ENCODE peak calls at places on chromosomes 2 and 18, in seven cellular contexts. A is activated naive CD4-positive, alpha-beta T cell treated with Interleukin-2 at 50 U/mL for 16 hours; V is mucosa of descending colon; K is lower leg skin; D is NCI-H1105 treated with DMSO at 0.1 percent for 48 hours; F is ELF-1; W is GM12865. H is an unnamed sample.

GRCh38 chr2:200689115-200689514 is 103.3 kb downstream of the AOX1 start:
- DNase-seq in D (no peak), A (no peak), V (no peak), W (no peak), K (no peak), F (no peak), H (no peak)

GRCh38 chr2:5596848-5597247 is 95.3 kb upstream of the SOX11 start:
- DNase-seq in K (no peak), F (no peak), D (no peak), A (no peak), V (no peak), W (no peak), H (no peak)

GRCh38 chr2:130385709-130386108 is 29.9 kb downstream of the PTPN18 start:
- DNase-seq in A (no peak), K (peak), W (peak), V (no peak), D (no peak), F (no peak), H (no peak)

GRCh38 chr2:71787476-71788185 is 334.3 kb downstream of the DYSF start:
- DNase-seq in A (no peak), V (no peak), D (no peak), F (no peak), K (peak), W (no peak), H (no peak)

GRCh38 chr2:115115135-115115534 is 672.7 kb downstream of the DPP10 start:
- DNase-seq in F (peak), V (no peak), A (no peak), W (no peak), D (no peak), K (no peak), H (no peak)

GRCh38 chr2:152560163-152560562 is 157.1 kb downstream of the PRPF40A start:
- DNase-seq in K (no peak), D (no peak), A (no peak), V (no peak), F (no peak), W (no peak), H (no peak)

GRCh38 chr2:113072584-113072983 is 4.8 kb downstream of the IL1F10 start:
- DNase-seq in W (no peak), F (no peak), V (no peak), A (no peak), K (no peak), D (no peak), H (no peak)

GRCh38 chr18:38368886-38369285 is 803.3 kb upstream of the CELF4 start:
- DNase-seq in V (no peak), D (no peak), K (no peak), W (no peak), F (no peak), A (no peak), H (no peak)

GRCh38 chr18:76545433-76546281 is 50.6 kb upstream of the ZNF516 start:
- DNase-seq in A (no peak), K (peak), V (no peak), F (no peak), W (no peak), D (no peak), H (no peak)

GRCh38 chr2:137967042-137967441 is 2.8 kb downstream of the HNMT start:
- DNase-seq in W (no peak), V (no peak), F (no peak), A (no peak), K (no peak), D (no peak), H (no peak)

GRCh38 chr2:64609229-64609994 is 44.3 kb downstream of the SERTAD2 start:
- DNase-seq in V (peak), F (peak), W (peak), D (no peak), A (peak), K (no peak), H (peak)

GRCh38 chr2:21280793-21281192 is 157.0 kb downstream of the TDRD15 start:
- DNase-seq in D (no peak), F (no peak), W (no peak), A (no peak), V (no peak), K (no peak), H (no peak)

GRCh38 chr2:196538189-196538588 is 101.3 kb upstream of the CCDC150 start:
- DNase-seq in F (no peak), D (no peak), V (no peak), A (no peak), K (no peak), W (no peak), H (no peak)

GRCh38 chr2:19312949-19313348 is 45.5 kb downstream of the OSR1 start:
- DNase-seq in F (peak), D (no peak), W (peak), A (no peak), V (no peak), K (no peak), H (no peak)

GRCh38 chr2:173355132-173355865 is 627 bp downstream of the CDCA7 start:
- DNase-seq in W (peak), K (peak), A (peak), F (peak), V (peak), D (peak), H (peak)

GRCh38 chr2:191617589-191617988 is 60.3 kb upstream of the NABP1 start:
- DNase-seq in V (peak), K (no peak), D (no peak), W (peak), A (peak), F (no peak), H (no peak)

GRCh38 chr2:59301466-59302402 is 1060.6 kb upstream of the FANCL start:
- DNase-seq in V (peak), K (no peak), W (peak), D (peak), F (peak), A (no peak), H (peak)

H was measured in neural crest cell.